ENCODE peak calls at places on chromosomes 3 and 15, in five cellular contexts. D is osteoblast, S is K562, K is endodermal cell, N is astrocyte. H is an unnamed sample.

GRCh38 chr15:32107477-32108080 is 77.3 kb downstream of the CHRNA7 start:
- DNase-seq in K (peak; percentile 49), S (no peak), N (no peak), D (no peak), H (no peak)

GRCh38 chr3:31934018-31934417 is 47.0 kb downstream of the OSBPL10 start:
- DNase-seq in N (no peak), K (no peak), S (no peak), D (no peak), H (no peak)

GRCh38 chr3:138469869-138470268 is 35.5 kb downstream of the ESYT3 start:
- DNase-seq in N (no peak), D (no peak), S (no peak), K (no peak), H (no peak)

GRCh38 chr3:193129607-193130006 is 111.4 kb upstream of the PLAAT1 start:
- DNase-seq in D (no peak), S (no peak), N (no peak), K (peak; percentile 55), H (no peak)

GRCh38 chr15:28921925-28922711 is 36.3 kb downstream of the APBA2 start:
- DNase-seq in K (peak; percentile 77), S (no peak), D (no peak), N (no peak), H (no peak)

GRCh38 chr15:99454941-99455795 is 110.6 kb upstream of the MEF2A start:
- DNase-seq in S (peak; percentile 57), N (peak; percentile 97), D (peak; percentile 99), K (peak; percentile 43), H (no peak)

GRCh38 chr3:99425930-99426329 is 212.5 kb upstream of the COL8A1 start:
- DNase-seq in N (no peak), K (no peak), D (no peak), S (no peak), H (no peak)

GRCh38 chr15:51108933-51109550 is 14.3 kb upstream of the TNFAIP8L3 start:
- DNase-seq in D (peak; percentile 71), N (peak; percentile 100), S (no peak), K (no peak), H (no peak)

GRCh38 chr3:193782280-193782654 is 189.3 kb downstream of the OPA1 start:
- DNase-seq in D (no peak), N (peak; percentile 80), K (peak; percentile 90), S (peak; percentile 78), H (no peak)

GRCh38 chr3:18585019-18585968 is 160.2 kb upstream of the SATB1 start:
- DNase-seq in S (no peak), N (no peak), K (no peak), D (no peak), H (no peak)

GRCh38 chr3:46264002-46264401 is 21.7 kb downstream of the CCR3 start:
- DNase-seq in N (no peak), K (no peak), D (no peak), S (no peak), H (no peak)

GRCh38 chr15:90572893-90573292 is 43.2 kb downstream of the CRTC3 start:
- DNase-seq in K (no peak), D (no peak), S (no peak), N (no peak), H (no peak)

GRCh38 chr3:181752202-181752671 is 40.5 kb downstream of the SOX2 start:
- DNase-seq in D (no peak), K (no peak), N (peak; percentile 32), S (no peak), H (no peak)

GRCh38 chr3:187714404-187714979 is 12.1 kb upstream of the RTP2 start:
- DNase-seq in K (peak; percentile 94), S (peak; percentile 76), D (peak; percentile 76), N (peak; percentile 41), H (peak; percentile 80)

GRCh38 chr3:183584246-183584913 is 28.9 kb upstream of the KLHL6 start:
- DNase-seq in S (peak; percentile 42), K (peak; percentile 66), D (no peak), N (no peak), H (no peak)

GRCh38 chr3:125375950-125376679 is 990 bp upstream of the ZNF148 start:
- DNase-seq in N (no peak), S (peak; percentile 12), K (no peak), D (no peak), H (no peak)

GRCh38 chr3:155101398-155101797 is 21.3 kb downstream of the MME start:
- DNase-seq in S (peak; percentile 17), N (peak; percentile 24), D (no peak), K (no peak), H (no peak)

GRCh38 chr3:46935168-46935858 is 41.2 kb downstream of the CCDC12 start:
- DNase-seq in N (peak; percentile 95), D (peak; percentile 98), S (peak; percentile 86), K (peak; percentile 94), H (no peak)

GRCh38 chr3:172846706-172847105 is 96.2 kb downstream of the ECT2 start:
- DNase-seq in N (peak; percentile 85), K (no peak), S (peak; percentile 39), D (no peak), H (no peak)

GRCh38 chr3:31066999-31067398 is 172.5 kb upstream of the GADL1 start:
- DNase-seq in S (peak; percentile 28), K (no peak), D (peak; percentile 13), N (peak; percentile 99), H (no peak)

GRCh38 chr15:89971592-89971997 is 29.5 kb upstream of the ZNF710 start:
- DNase-seq in N (peak; percentile 14), D (peak; percentile 91), S (peak; percentile 78), K (peak; percentile 95), H (peak; percentile 56)

GRCh38 chr15:69290346-69291164 is 8.2 kb upstream of the PAQR5 start:
- DNase-seq in K (peak; percentile 61), N (no peak), S (no peak), D (no peak), H (no peak)

GRCh38 chr3:120435621-120436020 is 15.2 kb downstream of the FSTL1 start:
- DNase-seq in D (no peak), K (peak; percentile 33), S (no peak), N (peak; percentile 70), H (no peak)

GRCh38 chr15:67838789-67839332 is 984 bp downstream of the RNU6-1 start:
- DNase-seq in K (peak; percentile 92), D (peak; percentile 96), N (no peak), S (no peak), H (no peak)

GRCh38 chr15:52052076-52052935 is 33.3 kb downstream of the MAPK6 start:
- DNase-seq in S (no peak), K (no peak), N (no peak), D (no peak), H (no peak)

GRCh38 chr3:134374791-134375541 is 719 bp upstream of the AMOTL2 start:
- DNase-seq in S (no peak), D (peak; percentile 89), N (no peak), K (peak; percentile 96), H (no peak)

DNA sequence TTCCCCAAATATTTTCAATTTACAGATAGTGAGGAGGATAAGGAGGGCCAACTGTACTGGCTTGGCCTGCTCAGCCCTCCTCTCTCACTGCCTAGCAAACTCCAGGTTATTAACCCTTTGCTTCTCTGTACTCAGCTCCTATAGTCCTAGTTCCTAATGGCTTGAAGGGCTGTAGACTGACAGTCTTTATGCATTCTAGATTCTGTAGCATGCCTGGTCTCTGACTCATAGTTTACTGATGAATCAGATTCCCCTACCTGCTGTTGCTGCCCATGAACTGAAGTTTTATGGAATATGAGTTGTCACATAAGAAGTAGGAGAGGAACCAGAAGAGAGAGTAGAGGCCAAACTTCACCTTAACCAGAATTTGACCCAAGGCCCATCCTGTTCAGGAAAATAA is 27.1 kb upstream of the MAP3K13 start:
- DNase-seq in S (no peak), N (peak; percentile 59), K (no peak), D (peak; percentile 83), H (no peak)
- H3K4me1 ChIP-seq in S (no peaks in the 10 kb centered on the region), N (no peaks in the 10 kb centered on the region), K (no peaks in the 10 kb centered on the region), D (peaks cover 14% of the 10 kb centered on the region), H (no peaks in the 10 kb centered on the region)

GRCh38 chr3:40972350-40972749 is 227.0 kb upstream of the CTNNB1 start:
- DNase-seq in D (no peak), S (no peak), K (no peak), N (no peak), H (no peak)
- H3K4me3 ChIP-seq in D (no peak overlapping the region), S (no peak overlapping the region), K (no peak overlapping the region), N (no peak overlapping the region), H (no peak overlapping the region)

GRCh38 chr3:39668420-39668819 is 141.0 kb upstream of the MYRIP start:
- DNase-seq in K (peak; percentile 49), D (no peak), N (peak; percentile 20), S (peak; percentile 71), H (no peak)
- H3K4me1 ChIP-seq in K (peaks cover 14% of the 10 kb centered on the region), D (no peaks in the 10 kb centered on the region), N (no peaks in the 10 kb centered on the region), S (no peaks in the 10 kb centered on the region), H (no peaks in the 10 kb centered on the region)

DNA sequence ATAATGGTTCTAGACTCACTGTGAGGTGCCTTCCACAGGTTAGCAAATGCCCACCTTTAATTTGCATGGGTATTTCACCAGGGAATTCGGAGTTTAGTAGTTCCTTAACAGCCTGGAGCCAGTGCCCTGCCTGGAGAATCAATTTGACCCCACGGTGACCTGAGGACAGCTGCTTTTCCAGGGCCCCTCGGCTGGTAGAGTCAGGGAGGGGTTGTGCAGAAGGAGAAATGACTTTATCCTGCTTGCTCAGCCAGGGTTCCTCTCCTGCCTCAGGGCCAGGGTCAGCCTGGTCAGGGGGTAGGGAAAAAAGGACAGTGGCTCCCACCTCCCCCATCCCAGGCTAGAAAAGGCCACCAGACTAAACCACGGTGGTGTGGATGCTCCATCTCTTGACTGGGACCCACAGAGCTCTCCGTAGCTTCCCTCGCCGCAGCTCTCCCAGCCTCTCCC is 12.0 kb downstream of the DLL4 start:
- DNase-seq in N (no peak), K (no peak), S (no peak), D (no peak), H (no peak)
- H3K4me3 ChIP-seq in N (peak overlapping the region; percentile 59), K (peak overlapping the region; percentile 72), S (peak overlapping the region; percentile 56), D (peak overlapping the region; percentile 76), H (peak overlapping the region; percentile 78)

H was measured in CD8-positive, alpha-beta T cell.